ENCODE peak calls at places on chromosomes 13 and 19, in nine cellular contexts. X is adrenal gland, R is H1, J is esophagus muscularis mucosa, G is uterus, Z is sigmoid colon, M is IMR-90, K is testis, T is right lobe of liver. F is an unnamed sample.

GRCh38 chr19:5547881-5548280 is 19.9 kb downstream of the TINCR start:
- DNase-seq in G (no peak), J (no peak), M (peak; percentile 51), T (no peak), K (no peak), X (peak; percentile 41), Z (no peak), R (peak; percentile 56), F (peak; percentile 31)

GRCh38 chr13:72792640-72793039 is 10.7 kb downstream of the PIBF1 start:
- DNase-seq in X (no peak), Z (no peak), J (no peak), T (no peak), G (no peak), M (no peak), R (no peak), K (no peak), F (no peak)

GRCh38 chr19:38667552-38668205 is 20.2 kb downstream of the ACTN4 start:
- DNase-seq in X (peak; percentile 62), G (no peak), M (peak; percentile 95), R (no peak), Z (no peak), T (no peak), K (no peak), J (no peak), F (no peak)

GRCh38 chr19:7657047-7657779 is 11.6 kb upstream of the RETN start:
- DNase-seq in J (no peak), G (no peak), Z (no peak), M (no peak), R (no peak), K (no peak), T (no peak), X (no peak), F (no peak)

GRCh38 chr13:80436571-80437169 is 95.7 kb upstream of the SPRY2 start:
- DNase-seq in G (peak; percentile 30), Z (peak; percentile 72), T (no peak), X (peak; percentile 4), R (no peak), M (no peak), K (peak; percentile 18), J (no peak), F (no peak)

GRCh38 chr13:39588384-39588783 is 14.6 kb downstream of the LHFPL6 start:
- DNase-seq in R (no peak), J (no peak), T (no peak), M (peak; percentile 54), X (no peak), Z (no peak), K (no peak), G (no peak), F (no peak)

GRCh38 chr19:9485140-9485539 is 13.3 kb downstream of the ZNF560 start:
- DNase-seq in X (no peak), Z (no peak), R (no peak), G (no peak), K (no peak), M (no peak), J (no peak), T (no peak), F (no peak)

GRCh38 chr19:54030895-54031586 is 32.7 kb downstream of the VSTM1 start:
- DNase-seq in Z (no peak), R (no peak), M (peak; percentile 24), T (no peak), X (no peak), G (no peak), K (no peak), J (no peak), F (no peak)

GRCh38 chr13:100875392-100876043 is 200.9 kb upstream of the TMTC4 start:
- DNase-seq in T (no peak), J (no peak), R (no peak), G (no peak), X (no peak), Z (no peak), M (peak; percentile 96), K (no peak), F (no peak)

GRCh38 chr19:51417107-51417806 is at the start of gene SIGLEC10:
- DNase-seq in J (no peak), K (no peak), T (peak; percentile 75), G (no peak), M (no peak), R (no peak), X (peak; percentile 52), Z (no peak), F (peak; percentile 37)

GRCh38 chr19:56217039-56217949 is 15.2 kb downstream of the ZSCAN5C start:
- DNase-seq in M (peak; percentile 4), G (no peak), Z (no peak), X (peak; percentile 9), J (no peak), T (peak; percentile 52), K (peak; percentile 22), R (peak; percentile 79), F (no peak)

DNA sequence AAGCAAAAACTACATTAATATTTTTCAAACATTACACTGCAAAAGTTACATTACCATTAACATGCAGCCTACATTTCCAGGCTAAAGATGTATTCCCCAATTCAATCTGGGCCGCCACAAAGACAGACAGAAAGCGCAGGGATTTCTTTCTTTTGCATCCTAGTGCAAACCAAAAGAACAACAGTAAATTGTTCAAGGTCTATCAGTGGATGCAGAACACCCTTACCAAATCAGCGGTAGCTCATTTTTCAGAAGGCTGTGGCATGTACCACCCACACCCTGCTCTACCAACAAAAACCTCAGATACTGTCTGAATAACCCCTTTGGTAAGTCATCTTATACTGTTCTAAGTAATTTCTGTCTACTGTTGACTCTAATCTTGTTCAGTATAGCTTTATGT is 3.6 kb downstream of the TPT1 start:
- DNase-seq in J (no peak), R (no peak), Z (no peak), X (no peak), T (no peak), K (no peak), M (no peak), G (no peak), F (no peak)
- H3K4me3 ChIP-seq in J (no peak overlapping the region), R (no peak overlapping the region), Z (no peak overlapping the region), X (no peak overlapping the region), T (no peak overlapping the region), K (no peak overlapping the region), M (no peak overlapping the region), G (no peak overlapping the region), F (peak overlapping the region; percentile 83)

GRCh38 chr13:52903320-52903719 is 54.9 kb upstream of the PCDH8 start:
- DNase-seq in R (no peak), K (no peak), G (no peak), Z (no peak), X (no peak), T (no peak), M (no peak), J (no peak), F (no peak)

GRCh38 chr13:52899206-52899605 is 50.8 kb upstream of the PCDH8 start:
- DNase-seq in Z (no peak), J (no peak), X (no peak), R (no peak), G (no peak), T (no peak), M (no peak), K (no peak), F (no peak)
- TF ChIP-seq CTCF in Z (no peak), J (no peak), X (no peak), R (peak; percentile 9), G (no peak), T (no peak), M (no peak), K (no peak), F (no peak)

DNA sequence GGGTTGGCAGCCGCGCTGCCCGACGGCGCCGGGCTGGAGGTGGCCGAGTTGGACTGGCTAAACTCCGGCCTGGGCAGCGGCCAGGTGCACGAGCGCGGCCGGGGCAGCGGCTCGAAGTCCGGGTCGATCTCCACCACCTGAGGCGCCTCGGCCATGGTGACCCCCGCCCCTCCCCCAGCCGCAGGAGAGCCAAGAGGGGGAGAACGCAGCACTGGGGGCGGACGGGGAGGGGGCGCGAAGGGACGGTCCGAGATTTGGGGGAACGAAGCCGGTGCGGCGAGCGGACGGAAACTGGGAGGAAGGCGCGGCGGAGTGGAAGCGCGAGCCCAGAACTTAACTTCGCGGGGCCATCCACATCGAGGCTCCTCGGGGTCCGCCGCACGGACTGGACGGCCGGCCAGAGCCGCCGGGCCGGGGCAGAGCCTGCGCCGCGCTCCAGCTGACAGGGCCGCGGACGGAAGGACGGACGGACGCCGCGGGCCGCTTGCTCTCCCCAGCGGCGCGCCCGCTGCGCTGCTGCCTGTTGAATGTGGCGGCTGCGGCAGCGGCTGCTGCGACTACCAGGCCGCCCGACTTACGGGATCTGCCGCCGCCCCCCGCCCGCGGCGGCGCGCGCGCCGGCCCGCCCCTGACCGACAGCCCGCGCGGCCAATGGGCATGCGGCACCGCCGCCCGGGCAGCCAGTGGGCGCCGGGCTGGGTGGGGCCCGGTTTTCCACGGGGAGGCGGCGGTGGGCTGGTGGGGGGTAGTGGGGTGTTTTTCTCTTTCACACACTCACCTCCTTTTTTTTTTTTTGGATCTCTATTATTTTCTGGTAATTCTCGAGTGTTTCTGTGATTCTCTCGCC is at the start of gene FOXO1:
- DNase-seq in T (peak; percentile 92), X (peak; percentile 91), M (peak; percentile 74), G (peak; percentile 88), J (peak; percentile 94), Z (peak; percentile 94), R (peak; percentile 90), K (peak; percentile 89), F (peak; percentile 91)
- TF ChIP-seq POLR2A in T (peak; percentile 99), X (peak; percentile 98), M (no peak), G (peak; percentile 97), J (peak; percentile 82), Z (peak; percentile 24), R (peak; percentile 51), K (peak; percentile 73), F (no peak)

DNA sequence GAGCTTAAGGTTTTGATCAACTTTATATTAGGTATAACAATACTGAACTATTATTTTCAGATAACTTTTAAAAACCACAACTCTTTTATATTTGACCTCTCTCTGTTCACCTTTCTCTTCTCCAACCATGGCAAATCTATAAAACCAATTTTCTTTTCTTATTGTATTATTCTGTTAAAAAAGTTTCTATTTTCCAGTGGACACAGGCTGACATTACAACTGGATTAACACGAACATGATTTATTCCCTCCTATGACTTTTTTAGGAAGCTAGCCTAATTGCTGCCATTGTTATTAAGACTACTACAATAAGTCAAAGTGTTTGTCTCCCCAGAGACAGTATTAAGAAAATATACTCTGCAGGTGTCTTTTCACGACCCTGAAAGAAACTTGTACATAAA is 2291.1 kb upstream of the PCDH20 start:
- DNase-seq in Z (no peak), X (no peak), J (no peak), T (no peak), R (no peak), G (no peak), M (no peak), K (no peak), F (no peak)
- H3K4me3 ChIP-seq in Z (no peak overlapping the region), X (no peak overlapping the region), J (no peak overlapping the region), T (no peak overlapping the region), R (no peak overlapping the region), G (no peak overlapping the region), M (no peak overlapping the region), K (no peak overlapping the region), F (no peak overlapping the region)

DNA sequence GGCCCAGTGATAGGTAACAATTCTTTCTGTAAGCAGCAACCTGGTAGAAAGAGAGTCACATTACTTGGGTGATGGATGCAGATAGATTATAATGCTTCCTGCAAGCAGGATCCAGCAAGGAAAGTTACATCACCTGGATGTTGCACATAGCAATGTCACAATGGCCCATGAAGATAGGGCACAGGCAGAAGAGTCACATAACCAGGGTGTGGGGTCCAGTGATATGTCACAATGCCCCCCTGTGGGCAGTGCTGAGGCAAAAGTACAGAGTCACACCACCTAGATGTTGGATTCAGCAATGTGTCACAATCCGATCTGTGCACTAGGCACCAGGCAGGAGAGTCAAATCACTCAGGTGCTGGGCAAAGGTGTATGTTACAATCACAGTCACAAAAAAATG is 4.0 kb upstream of the ZNF43 start:
- DNase-seq in Z (no peak), J (no peak), M (no peak), K (no peak), G (no peak), T (no peak), X (no peak), R (no peak), F (no peak)
- TF ChIP-seq CTCF in Z (no peak), J (no peak), M (no peak), K (no peak), G (no peak), T (no peak), X (no peak), R (no peak), F (no peak)